ENCODE peak calls at places on chromosomes 6 and 20, in six cellular contexts. U is IMR-90, H is neural progenitor cell, S is upper lobe of left lung, T is sigmoid colon, D is adrenal gland. N is an unnamed sample. For H3K9me3, the result is how much of the 10 kb centered on the place peaks cover.

GRCh38 chr6:99093781-99094180 is 146.0 kb upstream of the FBXL4 start:
- DNase-seq in U (no peak), H (no peak), S (no peak), T (no peak), D (no peak), N (no peak)

GRCh38 chr20:33252460-33252859 is 16.7 kb downstream of the BPIFA1 start:
- DNase-seq in U (no peak), H (no peak), S (no peak), T (no peak), D (no peak), N (no peak)

GRCh38 chr20:58213112-58213511 is 15.3 kb downstream of the ANKRD60 start:
- DNase-seq in U (no peak), H (peak), S (no peak), T (no peak), D (no peak), N (no peak)

GRCh38 chr6:113995632-113996031 is 24.7 kb upstream of the HDAC2 start:
- DNase-seq in U (peak), H (peak), S (peak), T (peak), D (peak), N (peak)

GRCh38 chr6:33683051-33683571 is 28.4 kb downstream of the UQCC2 start:
- DNase-seq in U (no peak), H (no peak), S (no peak), T (no peak), D (no peak), N (no peak)

GRCh38 chr6:115983998-115984397 is 76.7 kb downstream of the FRK start:
- DNase-seq in U (no peak), H (no peak), S (no peak), T (no peak), D (no peak), N (no peak)

GRCh38 chr6:34616230-34616591 is 60.1 kb upstream of the SPDEF start:
- DNase-seq in U (no peak), H (no peak), S (no peak), T (no peak), D (no peak), N (no peak)

GRCh38 chr20:13291167-13291566 is 70.1 kb downstream of the ISM1 start:
- DNase-seq in U (no peak), H (no peak), S (no peak), T (no peak), D (no peak), N (no peak)

GRCh38 chr6:66628917-66629316 is 921.9 kb upstream of the EYS start:
- DNase-seq in U (no peak), H (no peak), S (no peak), T (no peak), D (no peak), N (no peak)

GRCh38 chr6:117346142-117346930 is 79.4 kb downstream of the ROS1 start:
- DNase-seq in U (peak), H (peak), S (no peak), T (no peak), D (no peak), N (no peak)

GRCh38 chr6:161169060-161169459 is 104.8 kb downstream of the AGPAT4 start:
- DNase-seq in U (no peak), H (no peak), S (no peak), T (no peak), D (no peak), N (no peak)

GRCh38 chr6:31901415-31901952 is 402 bp downstream of the ZBTB12 start:
- DNase-seq in U (peak), H (peak), S (peak), T (peak), D (peak), N (no peak)

GRCh38 chr6:139927236-139927635 is 552.8 kb upstream of the CITED2 start:
- DNase-seq in U (peak), H (no peak), S (no peak), T (no peak), D (peak), N (no peak)

GRCh38 chr20:52083627-52084232 is 107.8 kb downstream of the ZFP64 start:
- DNase-seq in U (peak), H (peak), S (no peak), T (peak), D (peak), N (peak)

GRCh38 chr6:61586934-61587537 is 699.0 kb downstream of the KHDRBS2 start:
- DNase-seq in U (no peak), H (no peak), S (no peak), T (no peak), D (no peak), N (no peak)

GRCh38 chr6:42428326-42429041 is 23.2 kb downstream of the TRERF1 start:
- DNase-seq in U (peak), H (peak), S (peak), T (no peak), D (peak), N (no peak)

GRCh38 chr20:6123650-6124014 is 802 bp upstream of the FERMT1 start:
- DNase-seq in U (no peak), H (peak), S (no peak), T (no peak), D (no peak), N (no peak)

GRCh38 chr20:41470362-41471095 is 103.9 kb upstream of the EMILIN3 start:
- DNase-seq in U (no peak), H (no peak), S (no peak), T (no peak), D (no peak), N (peak)

GRCh38 chr6:90868656-90869055 is 281.8 kb upstream of the MAP3K7 start:
- DNase-seq in U (no peak), H (no peak), S (no peak), T (no peak), D (no peak), N (no peak)

GRCh38 chr20:37511605-37512275 is 9.3 kb upstream of the NNAT start:
- DNase-seq in U (peak), H (no peak), S (no peak), T (peak), D (no peak), N (no peak)

GRCh38 chr6:53771780-53772624 is 22.8 kb upstream of the LRRC1 start:
- DNase-seq in U (peak), H (no peak), S (no peak), T (no peak), D (no peak), N (no peak)

GRCh38 chr6:18415671-18416340 is 28.7 kb downstream of the RNF144B start:
- DNase-seq in U (peak), H (peak), S (no peak), T (no peak), D (no peak), N (no peak)

GRCh38 chr6:15682965-15683822 is 20.4 kb upstream of the DTNBP1 start:
- DNase-seq in U (no peak), H (no peak), S (no peak), T (no peak), D (no peak), N (no peak)

GRCh38 chr6:13336553-13336952 is 8.2 kb upstream of the TBC1D7 start:
- DNase-seq in U (peak), H (peak), S (peak), T (peak), D (no peak), N (peak)

GRCh38 chr6:56259682-56260081 is 12.3 kb upstream of the COL21A1 start:
- DNase-seq in U (peak), H (no peak), S (no peak), T (no peak), D (no peak), N (no peak)

GRCh38 chr20:3847419-3847940 is 846 bp downstream of the MAVS start:
- DNase-seq in U (no peak), H (no peak), S (no peak), T (no peak), D (no peak), N (no peak)

GRCh38 chr6:158131926-158132325 is 36.1 kb downstream of the SERAC1 start:
- DNase-seq in U (peak), H (peak), S (no peak), T (no peak), D (no peak), N (no peak)

GRCh38 chr20:10554285-10554684 is 119.2 kb downstream of the SLX4IP start:
- DNase-seq in U (no peak), H (no peak), S (no peak), T (no peak), D (no peak), N (no peak)

GRCh38 chr6:127299522-127300240 is 33.0 kb downstream of the RNF146 start:
- DNase-seq in U (peak), H (no peak), S (no peak), T (no peak), D (no peak), N (peak)

GRCh38 chr6:91434135-91434534 is 847.3 kb upstream of the MAP3K7 start:
- DNase-seq in U (peak), H (no peak), S (no peak), T (no peak), D (no peak), N (no peak)

GRCh38 chr20:625360-625932 is 15.3 kb upstream of the TCF15 start:
- DNase-seq in U (no peak), H (no peak), S (no peak), T (no peak), D (no peak), N (no peak)

GRCh38 chr6:10330515-10330914 is 84.4 kb downstream of the TFAP2A start:
- DNase-seq in U (no peak), H (no peak), S (no peak), T (no peak), D (no peak), N (no peak)

GRCh38 chr20:9985773-9986172 is 49.0 kb upstream of the ANKEF1 start:
- DNase-seq in U (no peak), H (no peak), S (no peak), T (no peak), D (no peak), N (no peak)

GRCh38 chr20:60589624-60590023 is 631.4 kb downstream of the CDH26 start:
- DNase-seq in U (peak), H (peak), S (no peak), T (no peak), D (no peak), N (no peak)

GRCh38 chr6:41271901-41272395 is 14.5 kb downstream of the TREM1 start:
- DNase-seq in U (no peak), H (no peak), S (peak), T (peak), D (peak), N (peak)

GRCh38 chr6:44286285-44286565 is 16.0 kb downstream of the TMEM151B start:
- DNase-seq in U (no peak), H (no peak), S (no peak), T (no peak), D (no peak), N (no peak)

GRCh38 chr20:6162239-6162638 is 39.4 kb upstream of the FERMT1 start:
- DNase-seq in U (no peak), H (no peak), S (peak), T (peak), D (peak), N (no peak)

DNA sequence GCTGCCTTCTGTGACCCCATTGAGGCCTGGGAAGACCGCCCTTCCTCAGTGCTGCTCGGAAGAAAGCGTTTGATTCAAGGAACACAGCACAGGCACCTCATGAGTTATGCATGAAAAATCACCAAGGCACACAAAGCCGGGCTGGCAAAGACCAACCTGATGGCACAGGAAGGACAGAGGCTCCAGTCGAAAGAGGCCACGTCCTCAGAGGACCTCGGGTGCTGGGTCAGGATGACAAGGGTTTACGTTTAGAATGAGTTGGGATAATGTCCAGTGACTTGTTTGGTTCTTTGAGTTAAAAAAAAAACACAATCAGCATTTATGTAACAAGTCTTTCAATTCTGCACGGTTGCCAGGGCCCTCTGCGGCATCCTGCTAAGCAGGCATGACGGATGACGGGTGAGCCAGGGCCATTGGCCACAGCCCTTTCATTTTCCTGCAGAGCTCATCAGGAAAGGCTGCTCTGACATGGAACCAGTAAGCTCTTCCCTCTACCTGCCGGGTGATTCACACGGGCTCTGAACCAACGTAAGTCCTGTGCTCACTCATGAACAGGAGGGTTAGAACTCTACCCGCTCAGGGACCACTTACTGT is 112.8 kb downstream of the DACT2 start:
- DNase-seq in U (no peak), H (no peak), S (no peak), T (peak), D (no peak), N (no peak)
- H3K9me3 ChIP-seq in U (under half), H (under half), S (under half), T (under half), D (under half), N (under half)

GRCh38 chr6:164105705-164106104 is 691.2 kb downstream of the QKI start:
- DNase-seq in U (no peak), H (no peak), S (no peak), T (no peak), D (no peak), N (no peak)
- H3K9me3 ChIP-seq in U (under half), H (under half), S (under half), T (under half), D (under half), N (under half)

GRCh38 chr6:27452496-27452897 is 20.4 kb downstream of the ZNF184 start:
- DNase-seq in U (peak), H (no peak), S (no peak), T (no peak), D (no peak), N (no peak)
- H3K9me3 ChIP-seq in U (half or more), H (half or more), S (half or more), T (under half), D (under half), N (under half)

GRCh38 chr6:36226648-36227047 is 30.1 kb downstream of the BRPF3 start:
- DNase-seq in U (no peak), H (no peak), S (no peak), T (peak), D (no peak), N (no peak)
- H3K9me3 ChIP-seq in U (under half), H (under half), S (under half), T (under half), D (under half), N (under half)

GRCh38 chr6:131096786-131097185 is 33.7 kb upstream of the EPB41L2 start:
- DNase-seq in U (no peak), H (no peak), S (no peak), T (no peak), D (no peak), N (no peak)

DNA sequence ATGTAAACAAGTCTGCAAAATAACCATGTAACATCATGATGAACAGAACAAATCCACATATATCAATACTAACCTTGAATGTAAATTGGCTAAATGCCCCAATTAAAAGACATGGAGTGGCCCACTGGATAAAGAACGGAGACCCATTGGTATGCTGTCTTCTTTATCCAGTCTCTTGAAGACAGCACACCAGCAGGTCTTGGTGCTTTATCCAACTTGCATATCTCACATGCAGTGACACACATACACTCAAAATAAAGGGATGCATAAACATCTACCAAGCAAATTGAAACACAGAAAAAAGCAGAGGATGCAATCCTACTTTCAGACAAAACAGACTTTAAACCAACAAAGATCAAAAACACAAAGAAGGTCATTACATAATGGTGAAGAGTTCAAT is 30.3 kb upstream of the EPB41L2 start:
- DNase-seq in U (no peak), H (no peak), S (no peak), T (no peak), D (no peak), N (no peak)
- H3K9me3 ChIP-seq in U (under half), H (under half), S (under half), T (under half), D (under half), N (under half)

DNA sequence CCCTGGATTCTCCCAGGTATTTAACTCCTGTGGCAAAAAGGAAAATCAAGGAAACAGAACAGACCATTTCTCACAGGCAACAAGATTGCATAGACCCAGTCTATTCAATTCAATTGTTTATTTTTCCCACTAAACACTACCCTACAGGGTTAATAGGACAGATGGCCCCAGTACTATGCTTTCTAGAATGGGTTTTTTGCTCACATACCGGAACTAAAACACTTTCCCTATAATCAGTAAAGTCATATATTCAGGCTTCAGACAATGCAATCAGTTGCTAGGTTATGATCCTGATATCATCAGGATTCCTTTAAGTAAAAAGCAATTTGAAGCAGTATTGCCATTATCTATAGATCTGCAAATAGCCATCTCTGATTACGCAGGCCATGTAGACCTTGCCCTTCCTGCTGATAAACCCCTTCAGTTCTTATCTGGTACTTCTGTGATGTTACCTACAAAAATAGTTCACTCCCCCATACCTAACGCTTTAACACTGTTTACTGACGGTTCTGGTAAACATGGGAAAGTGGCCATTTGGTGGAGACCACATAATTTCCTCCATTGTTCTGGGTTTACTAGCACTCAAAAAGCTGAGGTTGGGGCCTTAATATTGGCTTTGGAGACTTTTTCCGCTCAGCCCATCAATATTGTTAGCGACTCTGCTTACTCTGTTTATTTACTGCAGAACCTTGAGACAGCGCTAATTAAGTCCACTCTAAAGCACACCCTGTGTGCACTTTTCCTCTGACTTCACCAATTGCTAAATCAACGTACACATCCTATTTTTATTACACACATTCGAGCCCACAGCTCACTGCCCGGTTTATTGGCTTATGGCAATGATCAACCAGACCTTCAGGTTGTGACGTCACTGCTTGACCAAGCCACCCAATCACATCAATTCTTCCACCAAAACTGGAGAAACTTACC is 666.0 kb downstream of the PHF3 start:
- DNase-seq in U (no peak), H (no peak), S (no peak), T (no peak), D (no peak), N (no peak)
- H3K9me3 ChIP-seq in U (under half), H (under half), S (under half), T (under half), D (under half), N (under half)

GRCh38 chr20:34651200-34651599 is 25.7 kb downstream of the PIGU start:
- DNase-seq in U (no peak), H (no peak), S (no peak), T (no peak), D (no peak), N (no peak)

GRCh38 chr20:34654207-34654744 is 22.6 kb downstream of the PIGU start:
- DNase-seq in U (no peak), H (no peak), S (no peak), T (no peak), D (no peak), N (no peak)
- H3K9me3 ChIP-seq in U (under half), H (under half), S (under half), T (under half), D (under half), N (under half)

GRCh38 chr20:15236812-15237211 is 899.4 kb upstream of the FLRT3 start:
- DNase-seq in U (peak), H (peak), S (peak), T (no peak), D (peak), N (peak)

GRCh38 chr20:15235799-15236198 is 898.4 kb upstream of the FLRT3 start:
- DNase-seq in U (no peak), H (no peak), S (no peak), T (no peak), D (no peak), N (no peak)

GRCh38 chr20:15227102-15227501 is 889.7 kb upstream of the FLRT3 start:
- DNase-seq in U (no peak), H (no peak), S (no peak), T (no peak), D (no peak), N (no peak)

GRCh38 chr20:15232243-15232642 is 894.8 kb upstream of the FLRT3 start:
- DNase-seq in U (no peak), H (no peak), S (no peak), T (no peak), D (no peak), N (no peak)
- H3K9me3 ChIP-seq in U (under half), H (under half), S (under half), T (under half), D (under half), N (under half)